ENCODE peak calls at places on chromosomes 16 and 17, in eight cellular contexts. C, B, A, V, L, G, M and E are unnamed samples.

GRCh38 chr16:1002399-1003161 is 21.0 kb downstream of the SOX8 start:
- DNase-seq in G (no peak), C (no peak), B (peak), V (peak), A (no peak), L (peak), M (no peak), E (peak)

GRCh38 chr16:87628940-87629339 is 26.6 kb downstream of the JPH3 start:
- DNase-seq in B (no peak), C (no peak), G (no peak), M (no peak), V (peak), A (no peak), L (no peak), E (no peak)

GRCh38 chr16:30786115-30786935 is 680 bp downstream of the ZNF629 start:
- DNase-seq in C (no peak), A (peak), V (peak), G (no peak), M (no peak), L (no peak), B (no peak), E (peak)

GRCh38 chr17:83194761-83195329 is 115.4 kb downstream of the METRNL start:
- DNase-seq in V (no peak), A (no peak), B (peak), C (no peak), M (peak), L (no peak), G (no peak), E (peak)

GRCh38 chr17:57480438-57481196 is 224.3 kb downstream of the MSI2 start:
- DNase-seq in C (no peak), M (no peak), G (no peak), L (no peak), V (peak), B (no peak), A (peak), E (peak)

GRCh38 chr17:79154446-79154845 is 79.8 kb downstream of the ENGASE start:
- DNase-seq in V (no peak), M (peak), B (no peak), C (no peak), G (no peak), L (no peak), A (no peak), E (no peak)

GRCh38 chr17:76002100-76002499 is 1.4 kb downstream of the CDK3 start:
- DNase-seq in M (no peak), B (no peak), V (no peak), A (no peak), L (no peak), C (no peak), G (no peak), E (no peak)

GRCh38 chr16:24966599-24966998 is 48.6 kb downstream of the ARHGAP17 start:
- DNase-seq in G (no peak), L (no peak), C (no peak), M (no peak), A (no peak), V (no peak), B (no peak), E (no peak)

GRCh38 chr16:53446090-53446489 is 11.8 kb downstream of the RBL2 start:
- DNase-seq in A (no peak), B (no peak), V (no peak), L (no peak), M (no peak), G (no peak), C (no peak), E (no peak)

GRCh38 chr16:71421911-71422310 is 19.9 kb downstream of the TLE7 start:
- DNase-seq in M (peak), A (no peak), C (peak), V (no peak), G (no peak), B (no peak), L (peak), E (peak)

GRCh38 chr16:10535461-10535860 is 44.9 kb downstream of the EMP2 start:
- DNase-seq in B (no peak), L (no peak), M (no peak), V (no peak), G (no peak), C (no peak), A (no peak), E (no peak)

DNA sequence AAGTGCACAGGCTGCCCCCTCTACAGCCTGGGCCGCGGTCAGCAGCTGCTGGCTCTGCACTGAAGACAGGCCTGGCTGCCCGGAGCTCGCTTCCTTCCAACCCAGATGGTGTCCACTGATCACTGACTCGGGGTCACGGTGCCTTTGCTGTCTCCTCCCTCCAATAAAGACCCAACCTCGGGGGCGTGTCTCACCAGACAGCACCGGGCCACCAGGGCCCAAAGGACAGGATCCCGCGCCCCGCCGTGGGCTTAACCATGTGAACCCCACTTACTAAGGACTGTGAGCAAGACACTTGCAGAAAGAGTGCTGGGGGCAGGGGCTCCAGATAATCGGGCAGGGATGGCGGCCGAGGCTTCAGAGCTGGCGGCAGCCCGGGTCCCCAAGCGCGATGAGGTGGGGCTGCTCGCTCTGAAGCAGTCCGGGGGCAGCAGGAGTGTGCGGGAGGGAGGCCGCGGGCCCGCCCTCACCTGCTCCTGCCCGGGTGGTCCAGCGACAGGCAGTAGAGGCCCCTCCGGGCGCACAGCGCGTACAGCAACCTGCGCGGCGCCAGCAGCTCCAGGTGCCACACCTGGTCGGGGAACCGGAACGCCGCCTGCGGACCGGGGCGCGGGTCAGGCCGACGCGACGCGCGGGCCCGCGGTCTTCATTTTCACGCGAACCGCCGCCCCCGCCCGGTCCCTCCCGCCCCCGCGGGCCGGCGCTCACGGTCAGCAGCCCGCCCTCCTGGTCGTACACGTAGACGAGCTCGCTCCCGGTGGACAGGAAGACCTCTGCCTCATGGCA is 502 bp downstream of the FAAP100 start:
- DNase-seq in M (peak), V (peak), C (peak), A (no peak), L (no peak), G (no peak), B (peak), E (no peak)
- TF ChIP-seq POLR2A in M (no peak), V (no peak), C (no peak), A (no peak), L (no peak), G (no peak), B (no peak), E (no peak)

GRCh38 chr16:3036726-3037315 is at the start of gene BICDL2:
- DNase-seq in C (no peak), V (no peak), A (no peak), M (no peak), B (no peak), L (no peak), G (no peak), E (no peak)

GRCh38 chr16:3038256-3038655 is 1.5 kb upstream of the BICDL2 start:
- DNase-seq in G (no peak), A (no peak), V (no peak), L (no peak), B (no peak), C (no peak), M (no peak), E (no peak)

GRCh38 chr16:3038896-3039295 is 2.2 kb upstream of the BICDL2 start:
- DNase-seq in C (no peak), B (no peak), V (no peak), L (no peak), M (no peak), A (no peak), G (no peak), E (no peak)

GRCh38 chr16:3035289-3035971 is 1.3 kb downstream of the BICDL2 start:
- DNase-seq in B (no peak), V (no peak), L (no peak), G (no peak), M (no peak), A (no peak), C (no peak), E (no peak)

DNA sequence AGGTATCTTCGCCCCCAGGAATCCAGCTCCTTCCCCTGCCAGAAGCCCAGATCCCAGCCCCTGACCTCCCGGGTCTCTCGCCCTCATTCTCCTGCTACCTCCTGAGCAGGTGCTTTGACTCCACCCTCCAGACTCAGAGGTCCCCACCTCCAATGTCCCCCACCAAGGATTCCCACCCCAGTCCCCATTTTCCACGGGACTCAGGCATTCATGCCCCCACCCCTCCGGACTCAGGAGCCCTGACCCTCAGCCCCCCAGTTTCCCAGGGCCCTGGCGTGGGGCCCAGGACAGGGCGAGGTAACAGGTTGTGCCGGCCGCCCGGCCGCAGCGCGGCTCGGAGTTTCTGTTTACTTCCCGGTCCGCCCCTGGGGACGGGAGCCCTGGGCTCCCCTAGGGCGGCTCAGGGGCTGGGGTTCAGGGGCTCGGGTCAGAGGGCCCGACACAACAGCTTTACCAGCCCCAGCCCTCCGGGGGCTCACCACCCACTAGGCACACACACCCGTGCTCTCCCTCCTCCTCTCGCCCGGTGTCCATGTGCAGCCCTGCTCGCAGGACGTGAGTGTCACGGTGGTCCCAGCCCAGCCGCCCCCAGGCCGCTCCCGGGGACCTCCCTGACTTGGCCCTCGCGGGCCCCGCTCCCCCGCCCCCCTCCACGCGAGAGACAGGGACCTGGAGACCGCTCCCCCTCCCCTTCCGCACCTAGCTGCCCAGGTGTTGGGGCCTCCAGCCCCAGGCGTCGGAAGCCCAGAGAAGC is 595 bp downstream of the BICDL2 start:
- DNase-seq in B (no peak), V (no peak), M (peak), C (no peak), L (no peak), A (no peak), G (no peak), E (no peak)
- TF ChIP-seq POLR2A in B (no peak), V (no peak), M (no peak), C (no peak), L (no peak), A (no peak), G (no peak), E (no peak)

DNA sequence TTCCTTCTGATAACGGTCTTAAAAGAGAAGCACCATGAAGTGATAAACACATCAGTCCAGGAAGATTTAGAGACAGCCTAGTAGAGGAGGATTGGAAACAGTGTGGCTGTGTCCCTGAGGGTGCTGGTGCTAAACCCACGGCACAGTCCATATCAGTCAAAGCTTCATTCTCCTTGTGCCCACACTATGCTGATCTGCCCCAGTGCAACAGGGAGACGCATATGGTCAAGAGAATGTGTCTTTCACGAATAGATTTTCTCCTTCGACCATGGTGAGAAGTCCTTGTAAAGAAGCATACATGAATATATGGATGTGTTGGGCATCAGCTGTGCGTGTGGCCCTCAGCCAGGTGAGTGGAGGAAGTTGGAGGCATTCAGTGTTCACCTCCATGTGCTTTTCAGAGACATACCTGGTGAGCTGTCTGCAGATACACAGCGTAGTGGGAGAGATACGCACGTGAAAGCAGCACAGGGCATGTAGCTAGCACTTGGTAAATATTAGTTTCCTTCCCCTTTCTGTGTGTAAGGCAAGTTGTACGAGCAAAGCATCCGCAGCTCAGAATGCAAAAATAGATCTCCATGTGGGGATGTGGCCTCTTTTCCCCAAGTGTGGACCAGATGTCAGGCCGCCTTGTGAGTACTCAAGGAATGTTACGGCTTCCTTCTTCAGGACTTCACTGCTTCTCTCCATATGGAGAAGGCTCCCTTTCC is 29.4 kb downstream of the HLF start:
- DNase-seq in B (no peak), A (no peak), C (no peak), G (no peak), M (no peak), V (no peak), L (no peak), E (no peak)
- TF ChIP-seq POLR2A in B (no peak), A (no peak), C (no peak), G (no peak), M (no peak), V (no peak), L (no peak), E (no peak)

GRCh38 chr17:63832014-63832413 is 4.6 kb upstream of the FTSJ3 start:
- DNase-seq in L (no peak), B (no peak), V (no peak), M (no peak), A (no peak), C (no peak), G (no peak), E (no peak)
- TF ChIP-seq POLR2A in L (no peak), B (no peak), V (no peak), M (no peak), A (no peak), C (no peak), G (no peak), E (no peak)

GRCh38 chr17:63304704-63305261 is 141.3 kb downstream of the CYB561 start:
- DNase-seq in V (no peak), L (no peak), G (no peak), B (no peak), C (no peak), A (no peak), M (no peak), E (no peak)
- TF ChIP-seq POLR2A in V (no peak), L (no peak), G (no peak), B (no peak), C (no peak), A (no peak), M (no peak), E (no peak)

GRCh38 chr16:28537964-28538732 is 626 bp downstream of the NUPR1 start:
- DNase-seq in M (no peak), A (no peak), V (no peak), B (no peak), G (no peak), C (no peak), L (no peak), E (no peak)

GRCh38 chr16:28537076-28537475 is 1.7 kb downstream of the NUPR1 start:
- DNase-seq in G (no peak), M (no peak), A (no peak), L (no peak), V (no peak), C (no peak), B (no peak), E (no peak)

GRCh38 chr16:28543072-28543471 is 4.3 kb upstream of the NUPR1 start:
- DNase-seq in A (no peak), C (no peak), B (peak), L (no peak), M (peak), G (no peak), V (no peak), E (no peak)

GRCh38 chr16:28534542-28535373 is 4.0 kb downstream of the NUPR1 start:
- DNase-seq in G (no peak), L (no peak), C (no peak), A (no peak), M (no peak), B (peak), V (no peak), E (no peak)

DNA sequence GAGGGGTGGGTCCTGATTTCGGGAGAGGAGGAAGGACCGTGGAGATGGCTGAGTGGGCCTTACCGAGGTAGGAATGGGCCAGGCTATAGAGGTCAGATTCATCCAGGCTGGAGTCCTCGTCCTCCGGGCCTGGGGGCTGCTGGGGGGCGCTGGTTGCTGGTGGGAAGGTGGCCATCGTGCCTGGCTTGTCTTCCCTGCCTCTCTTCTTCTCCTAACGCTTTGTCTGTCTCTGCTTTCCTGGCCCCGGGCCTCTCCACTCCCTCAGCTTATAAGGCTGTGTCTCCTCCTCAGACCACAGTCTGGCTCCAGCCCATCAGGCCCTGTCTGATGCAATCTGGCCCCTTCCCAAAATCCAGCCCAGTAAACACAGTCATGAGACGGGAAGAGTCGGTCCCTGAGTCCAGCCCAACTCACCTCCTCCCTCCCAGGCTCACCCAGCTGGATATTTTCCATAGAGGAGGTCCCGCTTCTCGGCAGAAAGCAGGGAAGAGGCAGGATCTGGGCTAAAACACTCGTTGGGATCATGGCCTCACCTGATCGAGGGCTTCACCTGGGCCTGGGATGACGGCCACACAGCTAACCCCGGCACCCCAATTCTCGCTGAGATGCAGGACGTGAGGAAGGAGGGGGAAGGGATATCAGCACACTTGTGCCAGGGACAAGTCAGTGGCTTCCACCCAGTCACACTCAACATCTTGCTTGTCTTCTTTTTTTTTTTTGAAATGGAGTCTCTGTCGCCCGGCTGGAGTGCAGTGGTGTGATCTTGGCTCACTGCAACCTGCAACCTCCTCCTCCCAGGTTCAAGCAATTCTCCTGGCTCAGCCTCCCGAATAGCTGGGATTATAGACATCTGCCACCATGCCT is at the start of gene NUPR1:
- DNase-seq in V (peak), C (no peak), G (no peak), A (peak), M (no peak), L (no peak), B (peak), E (peak)
- TF ChIP-seq POLR2A in V (peak), C (no peak), G (no peak), A (peak), M (peak), L (no peak), B (peak), E (no peak)